ENCODE peak calls at places on chromosomes 11 and 22, in eight cellular contexts. E is cerebellar cortex; O is lung microvascular endothelial cell; Z is posterior cingulate gyrus; Q is activated gamma-delta T cell treated with anti-CD3 and anti-CD28 coated beads, Interleukin-2, amount 50 U/mL, for 16 hours; S is stimulated activated CD4-positive, alpha-beta T cell treated with anti-CD3 and anti-CD28 coated beads, Interleukin-15, amount 100 ng/mL, for 24 hours; I is pancreas; K is RCC 7860. L is an unnamed sample.
A peak's percentile ranks its signal among the peaks of the same experiment; 100 is the strongest.

GRCh38 chr22:43798492-43798891 is 13.6 kb downstream of the EFCAB6 start:
- DNase-seq in E (no peak), O (no peak), Z (no peak), Q (no peak), S (no peak), I (no peak), K (peak; percentile 57), L (no peak)

GRCh38 chr11:70918242-70918641 is 334.1 kb downstream of the SHANK2 start:
- DNase-seq in E (no peak), O (no peak), Z (no peak), Q (no peak), S (no peak), I (no peak), K (no peak), L (no peak)

GRCh38 chr11:132072044-132072879 is 701.8 kb downstream of the NTM start:
- DNase-seq in E (peak; percentile 22), O (no peak), Z (no peak), Q (no peak), S (no peak), I (no peak), K (peak; percentile 91), L (no peak)

GRCh38 chr22:31952094-31952401 is 7.7 kb downstream of the YWHAH start:
- DNase-seq in E (no peak), O (peak; percentile 23), Z (no peak), Q (no peak), S (no peak), I (no peak), K (no peak), L (no peak)

GRCh38 chr22:23098230-23098705 is 27.9 kb downstream of the GNAZ start:
- DNase-seq in E (no peak), O (no peak), Z (no peak), Q (no peak), S (no peak), I (no peak), K (no peak), L (no peak)

GRCh38 chr22:25008666-25009065 is 56.1 kb downstream of the KIAA1671 start:
- DNase-seq in E (no peak), O (no peak), Z (no peak), Q (no peak), S (no peak), I (no peak), K (peak; percentile 97), L (no peak)

GRCh38 chr22:23565288-23565941 is 14.7 kb downstream of the IGLL1 start:
- DNase-seq in E (peak; percentile 9), O (peak; percentile 44), Z (no peak), Q (no peak), S (peak; percentile 23), I (no peak), K (no peak), L (no peak)

GRCh38 chr11:36265793-36266628 is 23.2 kb downstream of the COMMD9 start:
- DNase-seq in E (peak; percentile 64), O (peak; percentile 63), Z (no peak), Q (peak; percentile 15), S (peak; percentile 69), I (peak; percentile 28), K (peak; percentile 26), L (peak; percentile 52)

GRCh38 chr22:42684462-42685195 is 35.4 kb upstream of the CYB5R3 start:
- DNase-seq in E (no peak), O (no peak), Z (no peak), Q (no peak), S (no peak), I (no peak), K (no peak), L (no peak)

GRCh38 chr11:62433141-62433543 is 14.3 kb downstream of the SCGB1A1 start:
- DNase-seq in E (peak; percentile 53), O (peak; percentile 20), Z (no peak), Q (no peak), S (no peak), I (no peak), K (peak; percentile 38), L (no peak)